ENCODE peak calls at places on chromosomes 2 and 18, in ten cellular contexts. Z is astrocyte; E is neural progenitor cell; I is transverse colon; Y is endodermal cell; M is left ventricle myocardium inferior; Q is CD8-positive, alpha-beta memory T cell; O is neuronal stem cell; S is CD4-positive, alpha-beta memory T cell; P is psoas muscle. T is an unnamed sample. For H3K4me1, the result is how much of the 10 kb centered on the place peaks cover.

GRCh38 chr2:43115884-43116283 is 110.5 kb downstream of the ZFP36L2 start:
- DNase-seq in Z (no peak), I (no peak), Y (peak), P (no peak), M (no peak), Q (no peak), O (no peak), S (no peak), E (no peak), T (no peak)

GRCh38 chr2:85750509-85751299 is 3.1 kb upstream of the ATOH8 start:
- DNase-seq in O (peak), Z (no peak), Y (peak), I (peak), Q (peak), P (peak), E (peak), M (peak), S (peak), T (peak)

GRCh38 chr2:16148632-16149348 is 208.4 kb downstream of the MYCN start:
- DNase-seq in S (no peak), I (no peak), P (no peak), Q (no peak), M (no peak), Z (no peak), O (no peak), Y (peak), E (no peak), T (no peak)

GRCh38 chr2:130154773-130155765 is 10.2 kb upstream of the CCDC74B start:
- DNase-seq in I (no peak), P (no peak), Q (no peak), S (no peak), E (no peak), Y (no peak), Z (no peak), M (peak), O (no peak), T (no peak)

GRCh38 chr2:20231159-20231558 is 6.2 kb upstream of the SDC1 start:
- DNase-seq in Y (peak), S (no peak), M (no peak), O (no peak), P (no peak), E (no peak), Q (no peak), I (no peak), Z (no peak), T (no peak)

GRCh38 chr18:24488824-24489493 is 28.5 kb downstream of the HRH4 start:
- DNase-seq in S (peak), P (no peak), E (peak), O (peak), Z (peak), M (no peak), I (no peak), Y (no peak), Q (no peak), T (no peak)

GRCh38 chr2:121356058-121356640 is 71.1 kb upstream of the TFCP2L1 start:
- DNase-seq in P (no peak), S (no peak), Q (no peak), Z (peak), I (peak), O (peak), M (no peak), E (peak), Y (peak), T (peak)

GRCh38 chr2:176085861-176086771 is 2.4 kb upstream of the EVX2 start:
- DNase-seq in Y (peak), M (no peak), Q (no peak), E (peak), S (no peak), I (peak), Z (no peak), O (no peak), P (no peak), T (no peak)

GRCh38 chr18:48868468-48869466 is 82.0 kb downstream of the SMAD7 start:
- DNase-seq in S (peak), Y (no peak), I (peak), O (no peak), P (no peak), M (no peak), Z (no peak), Q (no peak), E (no peak), T (no peak)

GRCh38 chr2:7594211-7594610 is 677.0 kb downstream of the RNF144A start:
- DNase-seq in I (no peak), M (no peak), Z (no peak), O (no peak), Q (no peak), P (no peak), S (no peak), E (no peak), Y (no peak), T (no peak)

GRCh38 chr2:81937944-81938343 is 1633.4 kb upstream of the LRRTM1 start:
- DNase-seq in S (no peak), O (no peak), P (no peak), I (no peak), Y (no peak), M (no peak), Q (no peak), E (no peak), Z (no peak), T (no peak)

GRCh38 chr18:77061291-77061945 is 71.2 kb downstream of the MBP start:
- DNase-seq in S (no peak), I (no peak), Y (no peak), O (no peak), Z (no peak), P (no peak), M (no peak), E (no peak), Q (no peak), T (no peak)

GRCh38 chr2:209911486-209911885 is 91.0 kb upstream of the RPE start:
- DNase-seq in S (no peak), P (no peak), Q (no peak), M (no peak), Z (no peak), I (no peak), O (no peak), E (no peak), Y (no peak), T (no peak)

GRCh38 chr2:81901017-81901416 is 1596.5 kb upstream of the LRRTM1 start:
- DNase-seq in E (peak), P (no peak), Y (no peak), Z (no peak), O (no peak), I (no peak), Q (no peak), S (no peak), M (no peak), T (no peak)

GRCh38 chr2:54618646-54619565 is 104.6 kb upstream of the EML6 start:
- DNase-seq in O (no peak), M (no peak), I (no peak), E (peak), Y (no peak), Q (no peak), P (no peak), S (no peak), Z (no peak), T (no peak)

GRCh38 chr2:85318222-85319182 is 9.3 kb downstream of the TGOLN2 start:
- DNase-seq in Y (no peak), Z (peak), E (no peak), P (no peak), Q (no peak), O (no peak), S (no peak), I (no peak), M (no peak), T (peak)

GRCh38 chr18:74806700-74807416 is 209.2 kb downstream of the ZNF407 start:
- DNase-seq in E (no peak), M (no peak), O (no peak), Q (no peak), I (no peak), Z (peak), S (no peak), Y (no peak), P (no peak), T (peak)

GRCh38 chr2:122236152-122236892 is 480.9 kb downstream of the TSN start:
- DNase-seq in Y (no peak), P (peak), S (no peak), O (no peak), Q (no peak), M (no peak), I (no peak), Z (no peak), E (no peak), T (peak)

GRCh38 chr2:120647487-120647886 is 88.2 kb upstream of the GLI2 start:
- DNase-seq in P (no peak), S (no peak), I (no peak), M (no peak), Y (no peak), Z (peak), O (no peak), E (no peak), Q (no peak), T (peak)

GRCh38 chr18:8116346-8117007 is 492.8 kb upstream of the RAB12 start:
- DNase-seq in I (no peak), S (no peak), M (no peak), Q (no peak), Y (no peak), P (peak), O (no peak), Z (peak), E (no peak), T (peak)

GRCh38 chr2:8753609-8754008 is 71.8 kb downstream of the ID2 start:
- DNase-seq in Z (no peak), E (no peak), P (no peak), Y (no peak), O (no peak), S (no peak), Q (no peak), I (no peak), M (no peak), T (no peak)

GRCh38 chr2:239688098-239688497 is 287.3 kb upstream of the HDAC4 start:
- DNase-seq in M (no peak), S (no peak), Y (peak), O (no peak), P (no peak), E (no peak), Z (no peak), I (no peak), Q (no peak), T (no peak)

GRCh38 chr2:158464426-158465281 is 7.9 kb downstream of the PKP4 start:
- DNase-seq in Q (no peak), M (no peak), Y (no peak), S (peak), Z (peak), P (no peak), I (no peak), O (no peak), E (peak), T (no peak)

GRCh38 chr2:174951746-174952145 is 53.4 kb downstream of the CHN1 start:
- DNase-seq in Y (no peak), S (no peak), P (no peak), Z (peak), O (no peak), M (no peak), E (peak), Q (no peak), I (no peak), T (no peak)

GRCh38 chr2:95059656-95060370 is 34.3 kb downstream of the MAL start:
- DNase-seq in E (no peak), S (no peak), Q (no peak), Y (peak), Z (no peak), I (no peak), O (no peak), P (no peak), M (no peak), T (no peak)

GRCh38 chr2:168499500-168499899 is 43.4 kb downstream of the CERS6 start:
- DNase-seq in M (no peak), Y (no peak), P (no peak), I (no peak), Z (peak), Q (no peak), E (no peak), S (no peak), O (no peak), T (no peak)

GRCh38 chr2:201196003-201196402 is 13.1 kb downstream of the CASP10 start:
- DNase-seq in E (no peak), S (no peak), O (no peak), I (no peak), M (no peak), P (no peak), Z (no peak), Q (no peak), Y (no peak), T (no peak)

GRCh38 chr2:175595139-175595538 is 406.9 kb downstream of the LNPK start:
- DNase-seq in P (no peak), Y (peak), O (no peak), M (no peak), S (no peak), E (no peak), Q (no peak), I (no peak), Z (no peak), T (no peak)

GRCh38 chr2:9384521-9384920 is 38.8 kb downstream of the ITGB1BP1 start:
- DNase-seq in Z (no peak), O (no peak), Q (no peak), M (no peak), S (no peak), E (no peak), I (no peak), P (no peak), Y (no peak), T (no peak)

GRCh38 chr2:81894451-81894990 is 1590.0 kb upstream of the LRRTM1 start:
- DNase-seq in M (no peak), O (no peak), P (no peak), Z (no peak), Q (no peak), E (no peak), S (no peak), I (no peak), Y (no peak), T (no peak)

GRCh38 chr2:65114921-65115320 is 15.0 kb downstream of the RAB1A start:
- DNase-seq in Z (no peak), M (no peak), S (no peak), Q (no peak), O (no peak), I (no peak), E (no peak), Y (no peak), P (no peak), T (no peak)

GRCh38 chr2:107325983-107326786 is 440.2 kb upstream of the ST6GAL2 start:
- DNase-seq in P (no peak), E (no peak), I (no peak), O (no peak), Q (no peak), Z (peak), S (no peak), Y (no peak), M (no peak), T (peak)

GRCh38 chr2:154195644-154196221 is 324.0 kb downstream of the GALNT13 start:
- DNase-seq in Y (peak), Q (no peak), E (no peak), I (no peak), S (no peak), O (no peak), M (no peak), P (no peak), Z (no peak), T (no peak)

GRCh38 chr2:170985407-170985806 is 56.4 kb downstream of the GORASP2 start:
- DNase-seq in M (no peak), E (no peak), P (no peak), I (no peak), Z (no peak), O (no peak), Y (no peak), Q (no peak), S (no peak), T (no peak)

GRCh38 chr2:175097297-175097696 is 70.7 kb downstream of the ATF2 start:
- DNase-seq in O (no peak), P (no peak), M (no peak), E (no peak), S (no peak), Y (no peak), Z (peak), I (no peak), Q (no peak), T (no peak)

GRCh38 chr2:225993430-225993829 is 593.9 kb downstream of the NYAP2 start:
- DNase-seq in S (no peak), Q (no peak), E (no peak), M (no peak), Y (no peak), I (no peak), P (no peak), Z (peak), O (no peak), T (no peak)

GRCh38 chr18:34092796-34093195 is 131.9 kb downstream of the NOL4 start:
- DNase-seq in Z (no peak), E (no peak), O (no peak), P (no peak), I (no peak), M (no peak), Y (no peak), S (no peak), Q (no peak), T (no peak)

GRCh38 chr2:23330214-23330613 is 54.8 kb upstream of the KLHL29 start:
- DNase-seq in Z (no peak), S (no peak), Q (no peak), P (no peak), Y (peak), M (no peak), E (peak), O (peak), I (no peak), T (no peak)

GRCh38 chr2:68931799-68932198 is 20.9 kb downstream of the GKN2 start:
- DNase-seq in M (no peak), E (no peak), P (no peak), I (no peak), O (no peak), Q (no peak), Z (no peak), Y (no peak), S (no peak), T (no peak)

GRCh38 chr2:31429040-31429439 is 14.5 kb upstream of the XDH start:
- DNase-seq in M (no peak), O (no peak), Z (no peak), S (no peak), Y (no peak), E (no peak), I (no peak), Q (no peak), P (no peak), T (no peak)
- H3K4me1 ChIP-seq in M (under half), O (under half), Z (under half), S (under half), Y (under half), E (under half), I (under half), Q (under half), P (under half), T (under half)

GRCh38 chr2:144432921-144433320 is 87.0 kb downstream of the ZEB2 start:
- DNase-seq in P (no peak), I (no peak), O (no peak), S (no peak), E (no peak), M (no peak), Y (no peak), Z (no peak), Q (no peak), T (no peak)
- H3K27ac ChIP-seq in P (peak), I (no peak), O (no peak), S (no peak), E (no peak), M (peak), Y (no peak), Z (no peak), Q (no peak), T (no peak)

GRCh38 chr2:47010176-47010575 is 94.6 kb upstream of the MCFD2 start:
- DNase-seq in I (no peak), Z (no peak), S (no peak), P (no peak), O (no peak), Q (no peak), Y (no peak), E (no peak), M (no peak), T (no peak)
- H3K4me1 ChIP-seq in I (under half), Z (under half), S (under half), P (under half), O (under half), Q (under half), Y (under half), E (under half), M (half or more), T (under half)

GRCh38 chr18:36610258-36610657 is 218.5 kb downstream of the TPGS2 start:
- DNase-seq in S (no peak), Z (no peak), P (no peak), Q (no peak), M (no peak), Y (no peak), E (no peak), O (no peak), I (no peak), T (no peak)
- H3K27ac ChIP-seq in S (no peak), Z (no peak), P (no peak), Q (no peak), M (peak), Y (no peak), E (peak), O (no peak), I (no peak), T (no peak)

GRCh38 chr2:108632332-108632712 is 87.0 kb upstream of the RANBP2 start:
- DNase-seq in I (no peak), S (no peak), P (no peak), Z (no peak), Q (no peak), E (no peak), Y (no peak), O (no peak), M (no peak), T (no peak)
- H3K4me1 ChIP-seq in I (half or more), S (half or more), P (half or more), Z (under half), Q (under half), E (under half), Y (under half), O (under half), M (half or more), T (under half)

GRCh38 chr2:3059111-3059990 is 318.3 kb downstream of the EIPR1 start:
- DNase-seq in I (no peak), O (no peak), E (no peak), Y (no peak), S (no peak), P (no peak), M (no peak), Z (no peak), Q (no peak), T (no peak)
- H3K27ac ChIP-seq in I (no peak), O (no peak), E (no peak), Y (peak), S (no peak), P (no peak), M (no peak), Z (no peak), Q (no peak), T (no peak)

GRCh38 chr2:26764906-26765305 is 822 bp downstream of the SLC35F6 start:
- DNase-seq in M (no peak), P (no peak), I (no peak), E (no peak), Y (no peak), Z (no peak), Q (no peak), S (no peak), O (no peak), T (no peak)

GRCh38 chr2:26765475-26766200 is 1.6 kb downstream of the SLC35F6 start:
- DNase-seq in O (no peak), Y (no peak), M (no peak), P (no peak), Z (no peak), S (no peak), E (no peak), I (no peak), Q (no peak), T (no peak)

GRCh38 chr2:26767129-26767528 is 3.0 kb downstream of the SLC35F6 start:
- DNase-seq in Z (no peak), Y (no peak), O (no peak), P (no peak), E (no peak), S (no peak), I (no peak), M (no peak), Q (no peak), T (no peak)

GRCh38 chr2:26763019-26763418 is 1.1 kb upstream of the SLC35F6 start:
- DNase-seq in E (no peak), I (no peak), O (no peak), Q (no peak), S (no peak), M (no peak), Z (no peak), P (no peak), Y (no peak), T (no peak)

GRCh38 chr2:26764078-26764887 is at the start of gene SLC35F6:
- DNase-seq in Z (peak), E (peak), Q (peak), I (peak), S (peak), Y (peak), O (peak), M (peak), P (peak), T (no peak)
- H3K4me1 ChIP-seq in Z (under half), E (under half), Q (under half), I (under half), S (under half), Y (under half), O (under half), M (half or more), P (under half), T (under half)

GRCh38 chr2:47039502-47039870 is 115.6 kb downstream of the STPG4 start:
- DNase-seq in M (no peak), S (no peak), Q (no peak), O (no peak), I (no peak), Y (no peak), Z (no peak), E (no peak), P (no peak), T (no peak)

GRCh38 chr2:47041891-47042684 is 113.0 kb downstream of the STPG4 start:
- DNase-seq in Y (no peak), Z (no peak), E (no peak), I (no peak), P (no peak), M (no peak), S (no peak), Q (no peak), O (no peak), T (no peak)

GRCh38 chr2:47041065-47041464 is 114.0 kb downstream of the STPG4 start:
- DNase-seq in M (peak), Z (no peak), Q (no peak), E (no peak), O (no peak), Y (no peak), P (peak), I (no peak), S (no peak), T (no peak)

GRCh38 chr2:47039913-47040562 is 115.1 kb downstream of the STPG4 start:
- DNase-seq in S (no peak), I (peak), E (no peak), Y (no peak), M (no peak), Q (no peak), P (no peak), Z (no peak), O (no peak), T (no peak)

GRCh38 chr2:47040662-47041061 is 114.4 kb downstream of the STPG4 start:
- DNase-seq in O (no peak), M (no peak), P (no peak), S (no peak), Z (no peak), Q (no peak), I (no peak), E (no peak), Y (no peak), T (no peak)
- H3K27ac ChIP-seq in O (no peak), M (peak), P (peak), S (no peak), Z (no peak), Q (no peak), I (peak), E (no peak), Y (no peak), T (no peak)

GRCh38 chr2:46962751-46963150 is 47.1 kb upstream of the MCFD2 start:
- DNase-seq in Q (no peak), O (no peak), P (no peak), S (no peak), Z (no peak), Y (no peak), E (no peak), I (no peak), M (no peak), T (no peak)

GRCh38 chr2:46963961-46964673 is 48.5 kb upstream of the MCFD2 start:
- DNase-seq in S (no peak), I (no peak), Y (no peak), M (no peak), P (no peak), Q (no peak), Z (peak), E (no peak), O (no peak), T (peak)

GRCh38 chr2:46963210-46963609 is 47.6 kb upstream of the MCFD2 start:
- DNase-seq in P (no peak), M (no peak), E (no peak), S (no peak), O (no peak), Q (no peak), Z (no peak), Y (peak), I (no peak), T (no peak)

GRCh38 chr2:46966576-46966975 is 51.0 kb upstream of the MCFD2 start:
- DNase-seq in O (no peak), E (no peak), Z (no peak), M (no peak), I (no peak), P (no peak), Q (no peak), Y (no peak), S (no peak), T (no peak)

GRCh38 chr2:46964835-46965560 is 49.4 kb upstream of the MCFD2 start:
- DNase-seq in M (no peak), O (no peak), Q (no peak), E (no peak), I (no peak), Y (peak), S (no peak), P (no peak), Z (peak), T (no peak)
- H3K4me1 ChIP-seq in M (under half), O (under half), Q (under half), E (under half), I (under half), Y (under half), S (under half), P (under half), Z (under half), T (under half)